ENCODE peak calls at places on chromosomes 3 and 15, in seven cellular contexts. P is A549; X is activated CD4-positive, alpha-beta T cell treated with anti-CD3 and anti-CD28 coated beads for 1 hour; Y is AG04450; W is RWPE1; B is activated T-cell treated with anti-CD3 and anti-CD28 coated beads, Interleukin-2, amount 50 U/mL, for 48 hours; A is cardiac muscle cell. Q is an unnamed sample.

GRCh38 chr3:45921158-45922038 is 21.9 kb upstream of the CXCR6 start:
- DNase-seq in P (no peak), X (no peak), Y (no peak), W (no peak), B (no peak), A (no peak), Q (no peak)

GRCh38 chr3:100682854-100683760 is 26.2 kb upstream of the TFG start:
- DNase-seq in P (no peak), X (no peak), Y (no peak), W (no peak), B (no peak), A (no peak), Q (no peak)

GRCh38 chr3:133742351-133743091 is 3.7 kb upstream of the TF start:
- DNase-seq in P (peak), X (no peak), Y (no peak), W (no peak), B (no peak), A (peak), Q (peak)

GRCh38 chr15:92018535-92019239 is 165.2 kb downstream of the SLCO3A1 start:
- DNase-seq in P (no peak), X (no peak), Y (no peak), W (peak), B (no peak), A (no peak), Q (no peak)

GRCh38 chr15:99476413-99477222 is 89.2 kb upstream of the MEF2A start:
- DNase-seq in P (peak), X (no peak), Y (peak), W (peak), B (peak), A (peak), Q (peak)

GRCh38 chr15:72155021-72155621 is 36.9 kb downstream of the SENP8 start:
- DNase-seq in P (peak), X (no peak), Y (no peak), W (peak), B (no peak), A (peak), Q (no peak)

GRCh38 chr3:23999012-23999641 is 54.0 kb downstream of the NR1D2 start:
- DNase-seq in P (peak), X (peak), Y (peak), W (peak), B (peak), A (peak), Q (peak)

GRCh38 chr3:126307083-126307482 is 50.1 kb downstream of the KLF15 start:
- DNase-seq in P (no peak), X (no peak), Y (no peak), W (no peak), B (no peak), A (no peak), Q (no peak)

GRCh38 chr3:87227104-87227834 is at the start of gene CHMP2B:
- DNase-seq in P (peak), X (peak), Y (peak), W (peak), B (peak), A (peak), Q (peak)

GRCh38 chr15:25784876-25785642 is 78.1 kb downstream of the ATP10A start:
- DNase-seq in P (no peak), X (no peak), Y (peak), W (no peak), B (no peak), A (peak), Q (no peak)

GRCh38 chr15:75904241-75904631 is 558 bp downstream of the FBXO22 start:
- DNase-seq in P (peak), X (no peak), Y (no peak), W (peak), B (peak), A (peak), Q (no peak)

GRCh38 chr3:18618723-18619122 is 193.6 kb upstream of the SATB1 start:
- DNase-seq in P (no peak), X (no peak), Y (no peak), W (no peak), B (no peak), A (no peak), Q (no peak)

GRCh38 chr3:169627789-169628188 is 35.7 kb downstream of the MECOM start:
- DNase-seq in P (no peak), X (no peak), Y (no peak), W (no peak), B (no peak), A (no peak), Q (no peak)

GRCh38 chr3:132231633-132232032 is 85.6 kb upstream of the ACP3 start:
- DNase-seq in P (no peak), X (no peak), Y (no peak), W (no peak), B (no peak), A (peak), Q (no peak)

GRCh38 chr15:47326506-47326905 is 390.8 kb upstream of the SEMA6D start:
- DNase-seq in P (no peak), X (no peak), Y (no peak), W (no peak), B (no peak), A (no peak), Q (no peak)

GRCh38 chr3:107574650-107575049 is 51.9 kb downstream of the BBX start:
- DNase-seq in P (peak), X (no peak), Y (peak), W (peak), B (no peak), A (peak), Q (peak)

GRCh38 chr15:40340038-40340739 is 550 bp downstream of the CCDC9B start:
- DNase-seq in P (no peak), X (no peak), Y (no peak), W (peak), B (no peak), A (peak), Q (no peak)

GRCh38 chr3:148309390-148310035 is 388.2 kb upstream of the AGTR1 start:
- DNase-seq in P (peak), X (no peak), Y (no peak), W (peak), B (no peak), A (peak), Q (no peak)

GRCh38 chr3:122536634-122537033 is 21.9 kb upstream of the KPNA1 start:
- DNase-seq in P (no peak), X (no peak), Y (no peak), W (no peak), B (no peak), A (no peak), Q (no peak)

GRCh38 chr15:55110446-55110845 is 86.3 kb downstream of the RSL24D1 start:
- DNase-seq in P (no peak), X (no peak), Y (no peak), W (no peak), B (no peak), A (no peak), Q (no peak)

GRCh38 chr15:85730001-85730820 is 64.5 kb downstream of the KLHL25 start:
- DNase-seq in P (peak), X (no peak), Y (peak), W (peak), B (no peak), A (peak), Q (peak)

GRCh38 chr3:102532901-102533300 is 98.1 kb downstream of the ZPLD1 start:
- DNase-seq in P (no peak), X (no peak), Y (no peak), W (no peak), B (no peak), A (peak), Q (no peak)

GRCh38 chr3:22117751-22118346 is 366.8 kb upstream of the ZNF385D start:
- DNase-seq in P (no peak), X (no peak), Y (peak), W (peak), B (no peak), A (peak), Q (peak)

GRCh38 chr3:19888428-19889152 is 45.4 kb downstream of the EFHB start:
- DNase-seq in P (no peak), X (no peak), Y (no peak), W (no peak), B (no peak), A (peak), Q (no peak)

GRCh38 chr15:37093480-37094410 is 6.6 kb downstream of the MEIS2 start:
- DNase-seq in P (no peak), X (no peak), Y (no peak), W (no peak), B (no peak), A (peak), Q (no peak)

GRCh38 chr15:67232591-67232990 is 21.9 kb downstream of the AAGAB start:
- DNase-seq in P (no peak), X (no peak), Y (no peak), W (no peak), B (no peak), A (no peak), Q (no peak)

GRCh38 chr3:157318639-157319288 is 117.9 kb upstream of the PTX3 start:
- DNase-seq in P (no peak), X (no peak), Y (no peak), W (no peak), B (no peak), A (no peak), Q (no peak)

GRCh38 chr3:4834403-4834866 is 144.8 kb upstream of the BHLHE40 start:
- DNase-seq in P (no peak), X (peak), Y (no peak), W (no peak), B (peak), A (no peak), Q (no peak)

GRCh38 chr15:40313531-40314398 is 6.0 kb upstream of the PLCB2 start:
- DNase-seq in P (no peak), X (no peak), Y (no peak), W (peak), B (no peak), A (no peak), Q (no peak)

GRCh38 chr15:40082195-40082868 is 26.3 kb downstream of the BMF start:
- DNase-seq in P (no peak), X (no peak), Y (no peak), W (no peak), B (no peak), A (no peak), Q (no peak)

GRCh38 chr15:51311510-51311909 is 26.9 kb downstream of the CYP19A1 start:
- DNase-seq in P (no peak), X (no peak), Y (no peak), W (no peak), B (no peak), A (no peak), Q (no peak)

GRCh38 chr15:85616549-85616948 is 178.2 kb downstream of the KLHL25 start:
- DNase-seq in P (no peak), X (no peak), Y (no peak), W (no peak), B (no peak), A (peak), Q (no peak)

GRCh38 chr15:82602195-82602594 is 45.0 kb downstream of the CPEB1 start:
- DNase-seq in P (no peak), X (no peak), Y (no peak), W (no peak), B (no peak), A (no peak), Q (no peak)

GRCh38 chr3:138945646-138946553 is 1.0 kb downstream of the FOXL2 start:
- DNase-seq in P (peak), X (no peak), Y (no peak), W (no peak), B (peak), A (no peak), Q (no peak)

GRCh38 chr15:39574416-39574815 is 6.5 kb upstream of the THBS1 start:
- DNase-seq in P (no peak), X (no peak), Y (no peak), W (peak), B (no peak), A (peak), Q (no peak)

Q was measured in astrocyte of the cerebellum.